ENCODE peak calls at places on chromosome 2, in eight cellular contexts. O is fibroblast of the aortic adventitia, U is AG04449, I is heart left ventricle, Y is astrocyte, X is breast epithelium, D is fibroblast of villous mesenchyme, P is astrocyte of the spinal cord. S is an unnamed sample.

GRCh38 chr2:178280261-178280852 is 86.0 kb downstream of the OSBPL6 start:
- DNase-seq in O (peak), Y (peak), X (no peak), I (no peak), U (no peak), P (peak), D (peak), S (peak)

GRCh38 chr2:237097911-237098702 is 12.4 kb downstream of the COPS8 start:
- DNase-seq in D (peak), P (peak), I (no peak), O (peak), X (no peak), Y (peak), U (peak), S (peak)

GRCh38 chr2:199163901-199164300 is 293.8 kb downstream of the SATB2 start:
- DNase-seq in U (no peak), P (no peak), I (no peak), D (no peak), X (no peak), Y (no peak), O (no peak), S (no peak)

GRCh38 chr2:147273628-147274027 is 571.2 kb upstream of the ACVR2A start:
- DNase-seq in O (no peak), I (no peak), X (no peak), D (no peak), U (no peak), Y (no peak), P (no peak), S (no peak)

GRCh38 chr2:209687261-209687660 is 84.4 kb upstream of the UNC80 start:
- DNase-seq in O (no peak), X (no peak), P (no peak), Y (peak), D (no peak), U (no peak), I (no peak), S (no peak)

GRCh38 chr2:8923173-8923572 is 80.3 kb downstream of the MBOAT2 start:
- DNase-seq in D (peak), X (no peak), P (no peak), U (no peak), Y (no peak), O (no peak), I (no peak), S (peak)

GRCh38 chr2:10412380-10412779 is 35.7 kb downstream of the ODC1 start:
- DNase-seq in I (no peak), P (peak), U (no peak), Y (no peak), O (peak), D (peak), X (no peak), S (peak)

GRCh38 chr2:226274143-226274542 is 525.5 kb downstream of the IRS1 start:
- DNase-seq in I (no peak), U (no peak), P (no peak), Y (no peak), O (no peak), X (no peak), D (no peak), S (no peak)

GRCh38 chr2:189291460-189291859 is 111.9 kb upstream of the COL5A2 start:
- DNase-seq in P (peak), D (no peak), O (no peak), Y (no peak), I (no peak), X (no peak), U (no peak), S (no peak)

GRCh38 chr2:203035879-203036470 is 21.3 kb downstream of the NBEAL1 start:
- DNase-seq in D (peak), P (no peak), X (no peak), O (no peak), I (no peak), U (no peak), Y (no peak), S (no peak)

GRCh38 chr2:197210450-197210849 is 100.1 kb downstream of the ANKRD44 start:
- DNase-seq in I (no peak), D (no peak), Y (no peak), X (no peak), P (no peak), O (no peak), U (no peak), S (no peak)

GRCh38 chr2:120448961-120449421 is 103.1 kb downstream of the INHBB start:
- DNase-seq in X (no peak), I (no peak), U (no peak), D (no peak), P (no peak), Y (no peak), O (no peak), S (no peak)

GRCh38 chr2:197599285-197599965 is 76.0 kb downstream of the RFTN2 start:
- DNase-seq in I (no peak), X (no peak), D (peak), U (no peak), P (peak), O (peak), Y (no peak), S (peak)

GRCh38 chr2:231162036-231162345 is 36.4 kb upstream of the ARMC9 start:
- DNase-seq in P (peak), Y (peak), I (no peak), O (peak), D (peak), U (peak), X (no peak), S (peak)

GRCh38 chr2:76120176-76120575 is 409.5 kb upstream of the GCFC2 start:
- DNase-seq in D (no peak), O (no peak), P (no peak), I (no peak), Y (no peak), U (no peak), X (no peak), S (no peak)

GRCh38 chr2:227703961-227704360 is 13.9 kb downstream of the SLC19A3 start:
- DNase-seq in D (peak), X (no peak), P (no peak), I (no peak), Y (peak), U (no peak), O (peak), S (peak)

GRCh38 chr2:120318626-120319025 is 27.3 kb upstream of the INHBB start:
- DNase-seq in X (no peak), D (no peak), P (no peak), U (no peak), O (peak), Y (no peak), I (peak), S (peak)

GRCh38 chr2:120421830-120422175 is 75.9 kb downstream of the INHBB start:
- DNase-seq in D (no peak), U (no peak), P (no peak), X (no peak), O (no peak), Y (no peak), I (no peak), S (no peak)

GRCh38 chr2:224038049-224038829 is 847 bp downstream of the SERPINE2 start:
- DNase-seq in P (peak), X (no peak), D (peak), U (no peak), Y (peak), O (no peak), I (peak), S (peak)

GRCh38 chr2:73856214-73856613 is 27.5 kb downstream of the STAMBP start:
- DNase-seq in Y (peak), O (peak), U (peak), D (peak), P (peak), X (no peak), I (no peak), S (peak)

DNA sequence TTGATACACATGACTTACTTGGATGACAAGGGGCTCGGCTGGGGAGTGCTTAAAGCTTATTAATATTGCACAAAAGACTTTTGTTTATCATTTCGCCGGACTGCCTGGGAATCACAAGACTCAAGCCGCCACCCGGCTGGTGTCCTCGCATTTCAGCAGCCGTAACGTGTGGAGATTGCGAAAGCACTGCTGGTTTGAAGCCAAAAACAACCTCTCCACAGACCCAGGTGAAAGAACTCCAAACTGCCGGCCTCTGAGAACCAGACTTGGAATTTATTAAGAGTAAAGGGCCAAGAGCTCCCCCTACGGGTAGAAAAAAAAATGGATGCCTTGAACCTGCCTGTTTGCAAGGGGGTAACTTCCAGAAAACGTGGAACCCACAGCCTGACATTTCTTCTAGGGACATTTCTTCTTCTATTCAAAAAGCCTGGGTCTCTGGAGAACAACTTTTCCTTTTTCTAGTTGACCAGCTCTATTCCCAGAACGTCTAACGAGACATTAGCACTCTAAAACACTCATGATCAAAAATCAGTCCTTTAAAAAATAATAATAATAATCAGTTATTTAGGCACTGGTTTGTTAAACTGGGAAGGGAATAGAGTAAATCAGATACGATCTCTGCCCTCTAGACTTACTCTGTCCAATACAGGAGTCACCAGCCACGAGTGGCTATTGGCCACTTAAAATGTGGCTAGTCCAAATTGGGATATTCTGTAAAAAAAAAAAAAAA is 216.3 kb downstream of the C1D start:
- DNase-seq in O (peak), P (peak), X (peak), I (peak), D (peak), Y (peak), U (peak), S (peak)
- H3K4me3 ChIP-seq in O (peak), P (peak), X (no peak), I (no peak), D (peak), Y (no peak), U (peak), S (peak)

DNA sequence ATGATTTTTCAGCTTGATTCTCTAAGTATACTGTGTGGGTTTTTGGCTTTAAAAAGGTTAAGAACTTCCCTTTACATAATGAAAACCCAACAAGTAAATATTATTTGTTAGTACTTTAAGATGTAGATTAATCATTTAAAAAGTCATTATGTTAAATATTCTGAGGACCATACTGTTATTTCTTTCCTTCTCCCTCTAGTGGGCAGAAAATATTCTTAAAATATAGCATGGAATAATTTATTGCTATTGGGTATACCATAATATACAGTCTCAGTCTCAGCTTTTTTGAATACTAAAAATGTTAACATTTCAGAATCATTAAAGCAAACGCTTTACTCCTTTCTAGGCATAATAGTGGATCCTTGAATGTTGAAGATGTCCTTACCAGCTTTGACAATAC is 28.1 kb downstream of the CAMKMT start:
- DNase-seq in I (no peak), U (no peak), O (peak), Y (no peak), P (no peak), D (no peak), X (no peak), S (peak)
- TF ChIP-seq CTCF in I (no peak), U (no peak), O (peak), Y (no peak), P (peak), D (peak), X (no peak), S (peak)

DNA sequence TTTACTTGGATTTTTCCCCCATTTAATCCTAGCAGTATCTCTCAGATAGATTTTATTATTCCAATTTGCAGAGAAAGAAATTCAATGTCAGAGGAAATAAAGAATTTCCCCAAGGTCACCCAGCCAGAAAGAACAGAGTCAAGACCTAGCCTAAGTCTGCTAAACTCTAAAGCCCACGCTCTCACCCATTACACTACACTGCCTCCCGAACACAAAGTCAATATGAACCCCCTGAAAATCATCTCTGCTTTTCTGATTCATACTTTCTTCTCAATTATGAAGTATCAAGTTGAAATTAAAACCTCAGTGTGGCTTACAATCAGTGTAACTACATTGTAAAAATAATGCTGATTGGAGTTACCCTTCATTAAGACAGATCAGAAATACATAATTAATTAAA is 89.6 kb downstream of the METTL8 start:
- DNase-seq in U (no peak), I (no peak), P (no peak), O (no peak), Y (no peak), X (no peak), D (no peak), S (no peak)
- H3K4me3 ChIP-seq in U (no peak), I (no peak), P (no peak), O (no peak), Y (no peak), X (no peak), D (no peak), S (no peak)

DNA sequence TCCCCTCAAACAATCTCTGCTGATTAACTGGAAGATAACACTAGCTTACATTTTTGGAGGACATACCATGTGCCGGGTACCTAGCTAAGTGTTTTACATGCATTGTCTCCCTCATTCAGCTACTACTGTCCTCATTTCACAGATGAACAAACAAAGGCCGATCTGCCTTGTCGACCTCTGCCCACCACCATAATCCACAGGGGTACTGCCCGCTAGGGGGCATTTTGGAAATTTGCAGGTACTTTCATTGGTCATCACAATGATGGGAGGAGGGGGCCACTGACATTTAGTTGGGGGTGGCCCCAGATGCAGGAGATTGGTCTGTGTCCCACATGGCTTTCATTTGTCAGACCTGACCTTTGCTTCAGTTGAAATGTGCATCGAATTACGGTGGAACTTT is 3.9 kb upstream of the TMEM163 start:
- DNase-seq in O (no peak), U (no peak), D (no peak), Y (no peak), P (no peak), I (no peak), X (no peak), S (no peak)
- TF ChIP-seq CTCF in O (peak), U (no peak), D (peak), Y (peak), P (peak), I (no peak), X (no peak), S (peak)

DNA sequence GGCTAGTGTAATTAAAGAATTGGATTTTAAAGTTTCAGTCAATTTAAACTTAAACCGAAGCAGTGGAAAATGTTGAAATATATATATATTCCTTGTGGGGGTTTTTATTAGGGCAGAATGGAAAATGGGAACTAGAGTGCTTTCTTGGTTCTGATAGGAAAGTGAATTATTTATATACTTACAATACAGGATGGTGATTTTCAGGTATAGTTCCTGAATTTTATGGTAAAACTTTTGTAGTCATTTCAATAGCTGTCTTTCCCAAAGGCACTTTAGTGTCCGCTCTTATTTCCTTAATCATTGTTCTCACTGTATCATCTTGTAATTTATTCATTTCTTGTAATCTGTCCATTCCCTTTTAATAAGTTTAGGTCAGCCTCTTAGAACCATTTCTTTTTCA is 1.9 kb downstream of the RPL37A start:
- DNase-seq in Y (no peak), P (no peak), X (no peak), O (no peak), I (no peak), U (no peak), D (no peak), S (no peak)
- H3K4me3 ChIP-seq in Y (peak), P (peak), X (no peak), O (peak), I (no peak), U (peak), D (peak), S (peak)